ENCODE peak calls at places on chromosomes 7 and 10, in seven cellular contexts. N, F, E, G, L, A and H are unnamed samples.

GRCh38 chr7:148408307-148408706 is 182.3 kb upstream of the C7orf33 start:
- DNase-seq in A (no peak), L (no peak), E (no peak), G (no peak), F (no peak), N (no peak), H (no peak)

GRCh38 chr10:47326306-47326926 is 4.2 kb downstream of the GDF2 start:
- DNase-seq in N (no peak), L (no peak), A (no peak), F (no peak), E (no peak), G (no peak), H (no peak)

GRCh38 chr7:149797771-149798170 is 24.4 kb upstream of the ZNF467 start:
- DNase-seq in F (no peak), G (peak; percentile 77), N (no peak), L (no peak), A (no peak), E (no peak), H (no peak)

GRCh38 chr10:45425628-45426563 is 51.9 kb downstream of the ALOX5 start:
- DNase-seq in F (no peak), L (no peak), N (no peak), G (no peak), A (peak; percentile 34), E (no peak), H (no peak)

GRCh38 chr10:12559578-12560178 is 210.3 kb downstream of the CAMK1D start:
- DNase-seq in N (no peak), L (no peak), F (no peak), A (no peak), G (no peak), E (no peak), H (no peak)

GRCh38 chr7:99707096-99707495 is 27.3 kb upstream of the CYP3A5 start:
- DNase-seq in N (no peak), A (no peak), E (no peak), L (no peak), F (no peak), G (no peak), H (no peak)

GRCh38 chr7:130970696-130971095 is 236.7 kb upstream of the KLF14 start:
- DNase-seq in N (no peak), E (no peak), G (no peak), A (no peak), F (no peak), L (no peak), H (no peak)

GRCh38 chr7:132437730-132438129 is 138.5 kb downstream of the PLXNA4 start:
- DNase-seq in A (no peak), E (no peak), N (no peak), L (no peak), G (no peak), F (no peak), H (no peak)

GRCh38 chr7:95476904-95477594 is 8.7 kb upstream of the ASB4 start:
- DNase-seq in G (peak; percentile 76), L (peak; percentile 63), N (peak; percentile 93), F (peak; percentile 60), E (peak; percentile 89), A (peak; percentile 89), H (peak; percentile 51)

GRCh38 chr7:154898973-154899855 is 103.7 kb downstream of the PAXIP1 start:
- DNase-seq in N (no peak), G (no peak), L (no peak), E (no peak), F (no peak), A (no peak), H (no peak)

GRCh38 chr7:81410471-81411117 is 359.3 kb downstream of the HGF start:
- DNase-seq in L (no peak), N (no peak), G (no peak), E (no peak), A (no peak), F (no peak), H (no peak)

GRCh38 chr10:71978476-71978875 is 14.3 kb downstream of the CHST3 start:
- DNase-seq in N (no peak), E (no peak), A (no peak), F (peak; percentile 13), L (no peak), G (peak; percentile 46), H (no peak)

GRCh38 chr10:24642921-24643678 is 80.6 kb downstream of the ARHGAP21 start:
- DNase-seq in A (peak; percentile 82), G (peak; percentile 54), L (no peak), N (no peak), E (peak; percentile 26), F (no peak), H (no peak)

GRCh38 chr10:91465261-91465660 is 55.1 kb downstream of the HECTD2 start:
- DNase-seq in A (no peak), E (no peak), F (no peak), L (no peak), G (no peak), N (no peak), H (no peak)

GRCh38 chr7:78323118-78323517 is 524.5 kb downstream of the PHTF2 start:
- DNase-seq in L (no peak), F (no peak), N (no peak), E (no peak), G (no peak), A (no peak), H (no peak)

GRCh38 chr7:45151131-45151684 is 6.4 kb upstream of the RAMP3 start:
- DNase-seq in N (no peak), L (peak; percentile 1), A (no peak), G (no peak), E (no peak), F (no peak), H (no peak)

GRCh38 chr10:11546581-11546980 is 64.9 kb downstream of the USP6NL start:
- DNase-seq in E (no peak), L (no peak), N (no peak), A (no peak), F (no peak), G (no peak), H (no peak)

DNA sequence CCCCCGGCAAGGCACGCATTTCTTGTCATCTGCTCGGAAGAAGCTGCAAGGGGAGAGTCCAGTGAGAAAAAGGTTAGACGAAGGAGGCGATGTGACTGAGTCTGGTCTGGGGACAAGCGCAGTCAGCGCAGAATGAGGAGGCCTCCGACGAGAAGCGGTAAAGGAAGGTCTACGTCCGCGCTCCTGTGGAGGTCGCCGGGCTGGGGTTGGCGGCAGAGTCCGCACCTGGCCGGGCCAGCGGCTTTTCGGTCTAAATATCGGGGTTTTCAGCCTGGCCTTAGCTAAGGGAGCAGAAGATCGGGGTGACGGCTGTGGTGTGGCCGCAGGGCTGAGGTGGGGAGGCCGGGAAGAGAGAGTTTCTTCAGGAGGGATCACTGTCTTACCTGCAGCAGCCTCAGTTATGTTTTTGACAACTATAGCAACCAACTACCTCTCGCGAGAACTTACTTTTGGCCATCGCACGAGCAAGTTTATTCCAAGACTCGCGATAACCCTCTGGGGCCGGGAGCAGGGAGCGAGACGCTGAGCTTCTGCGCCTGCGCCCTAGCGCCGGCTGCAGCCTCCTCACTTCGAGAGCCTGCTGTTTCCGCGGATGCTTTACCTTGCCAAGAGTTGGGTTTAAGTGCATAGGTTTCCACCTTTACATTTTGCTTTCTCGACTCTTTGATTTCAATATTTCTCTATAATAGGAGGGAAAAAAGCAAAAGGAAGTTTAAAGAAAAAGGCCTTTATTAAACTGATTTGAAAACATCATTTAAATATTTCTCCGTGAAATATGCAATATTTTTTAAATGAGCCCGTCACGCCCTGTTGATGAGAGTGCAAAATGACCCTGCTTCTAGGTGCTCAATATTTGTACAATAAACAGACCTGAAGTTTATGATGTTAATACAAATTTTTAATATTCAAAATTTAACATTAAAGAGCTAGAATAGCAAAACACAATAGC is at the start of gene CFAP70:
- DNase-seq in F (peak; percentile 92), G (peak; percentile 92), N (peak; percentile 98), A (peak; percentile 96), L (peak; percentile 90), E (peak; percentile 86), H (peak; percentile 94)
- TF ChIP-seq POLR2A in F (no peak), G (no peak), N (peak; percentile 18), A (peak; percentile 62), L (no peak), E (no peak), H (no peak)

DNA sequence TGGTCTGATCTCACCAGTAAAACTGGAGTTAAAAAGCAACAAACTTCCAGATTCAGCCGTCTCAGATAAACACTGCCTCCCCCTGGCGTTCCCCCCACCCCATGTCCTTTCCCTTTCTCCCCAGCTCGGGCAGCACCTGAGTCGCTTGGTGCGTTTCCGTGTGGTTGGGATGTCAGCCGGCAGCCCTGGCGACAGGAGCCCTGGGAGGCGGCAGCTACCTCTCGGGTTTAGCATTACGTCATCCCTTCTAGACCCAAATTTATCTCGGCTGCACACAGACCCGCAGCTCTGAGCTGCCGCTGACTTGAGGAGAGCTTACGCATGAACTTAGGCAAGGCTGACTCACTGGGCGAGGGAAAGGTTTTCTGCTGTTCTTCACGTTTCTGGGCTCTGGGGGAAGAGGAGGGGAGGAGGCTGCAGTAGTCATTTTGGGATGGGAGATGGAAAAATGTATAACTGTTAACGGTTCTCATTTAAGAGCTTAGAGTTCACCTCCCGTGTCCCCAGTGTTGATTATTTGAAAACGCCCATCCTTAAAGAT is 14.4 kb downstream of the MXI1 start:
- DNase-seq in A (peak; percentile 68), G (peak; percentile 94), E (peak; percentile 67), F (peak; percentile 84), L (peak; percentile 86), N (peak; percentile 95), H (peak; percentile 81)
- TF ChIP-seq POLR2A in A (no peak), G (no peak), E (peak; percentile 64), F (peak; percentile 66), L (peak; percentile 42), N (peak; percentile 91), H (peak; percentile 38)

DNA sequence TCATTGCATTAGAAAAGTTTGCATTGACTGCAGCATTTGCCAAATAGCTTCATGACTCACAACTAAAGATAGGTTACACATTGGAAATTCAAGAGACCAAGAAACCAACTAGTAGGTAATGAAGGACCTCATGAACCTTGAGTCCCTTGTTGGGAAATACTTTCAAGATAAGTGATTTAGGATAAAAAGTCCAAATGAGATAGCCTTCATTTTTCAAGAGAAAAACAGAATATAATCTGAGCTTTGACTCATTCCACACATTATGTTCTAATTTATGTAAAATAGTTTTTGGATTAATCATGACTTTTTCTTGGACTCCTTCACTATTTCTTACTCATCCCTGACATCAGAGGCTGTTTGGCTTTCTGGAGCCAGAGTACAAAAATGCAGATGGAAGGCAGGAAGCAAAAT is 13.1 kb upstream of the LIPF start:
- DNase-seq in F (no peak), L (no peak), N (no peak), A (peak; percentile 64), E (no peak), G (no peak), H (no peak)
- TF ChIP-seq POLR2A in F (no peak), L (no peak), N (no peak), A (no peak), E (no peak), G (no peak), H (no peak)

DNA sequence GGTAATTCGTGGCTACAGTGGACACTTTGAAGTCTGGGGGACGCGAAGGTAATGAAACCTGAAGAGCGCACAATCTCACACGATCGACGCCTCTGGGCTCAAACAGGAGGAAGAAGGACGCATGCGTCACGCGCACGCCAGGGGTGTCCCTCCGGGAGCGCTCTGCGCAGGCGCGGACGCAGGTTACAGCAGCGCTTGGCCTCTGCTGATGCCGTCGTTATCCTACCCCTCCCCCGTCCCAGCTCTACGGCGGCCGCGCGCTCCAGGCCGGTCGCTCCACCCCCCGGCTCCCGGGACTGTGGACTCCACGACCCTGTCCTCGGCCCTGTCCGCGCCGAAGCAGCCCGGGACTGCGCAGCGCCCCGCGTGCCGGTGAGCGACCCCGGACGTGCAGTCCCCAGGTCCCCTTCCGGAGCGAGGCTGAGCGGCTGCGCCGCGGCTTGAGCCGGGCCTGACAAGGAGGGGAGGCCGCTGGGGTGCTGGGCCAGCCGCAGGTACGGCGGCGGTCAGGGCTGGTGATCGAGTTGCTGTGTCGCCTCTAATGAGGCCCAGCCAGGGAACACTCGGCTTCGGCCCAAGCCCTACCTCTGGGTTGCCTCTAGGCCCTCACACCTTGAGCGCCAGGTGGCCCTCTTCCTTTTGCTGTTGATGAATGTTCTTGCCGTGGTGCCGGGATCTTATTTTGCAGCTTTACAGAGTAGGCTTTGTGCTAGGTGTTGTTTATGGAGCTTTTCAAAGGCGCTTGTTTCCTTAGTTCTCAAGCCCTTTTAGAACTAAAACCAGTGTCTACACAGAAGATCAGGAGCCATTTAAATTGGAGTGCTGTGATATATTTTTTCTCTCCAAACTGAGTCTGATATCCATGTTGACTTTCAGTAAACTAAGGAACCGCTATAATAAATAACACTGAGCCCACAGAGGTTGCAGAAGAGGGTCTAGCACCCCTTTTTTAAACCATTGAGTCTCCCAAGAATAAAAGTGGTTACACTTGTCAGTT is at the start of gene TMEM106B:
- DNase-seq in A (peak; percentile 97), F (peak; percentile 95), E (peak; percentile 92), G (peak; percentile 96), L (peak; percentile 97), N (peak; percentile 99), H (peak; percentile 95)
- TF ChIP-seq POLR2A in A (peak; percentile 66), F (peak; percentile 81), E (peak; percentile 95), G (peak; percentile 84), L (peak; percentile 81), N (peak; percentile 97), H (peak; percentile 73)